ENCODE peak calls at places on chromosomes 11 and 22, in seven cellular contexts. One of them, this sample, is unnamed.

GRCh38 chr22:46612904-46613605 is 7.1 kb upstream of the GRAMD4 start:
- DNase-seq in iris pigment epithelial cell: no peak
- DNase-seq in left lobe of liver: no peak
- DNase-seq in neural crest cell: no peak
- DNase-seq in NAMALWA: no peak
- DNase-seq in NCI-H1092: no peak
- DNase-seq in posterior vena cava: no peak
- DNase-seq in this sample: no peak

GRCh38 chr22:20193761-20194494 is 43.1 kb upstream of the CCDC188 start:
- DNase-seq in NAMALWA: no peak
- DNase-seq in NCI-H1092: no peak
- DNase-seq in posterior vena cava: no peak
- DNase-seq in iris pigment epithelial cell: no peak
- DNase-seq in left lobe of liver: no peak
- DNase-seq in neural crest cell: no peak
- DNase-seq in this sample: no peak

GRCh38 chr22:27630754-27631153 is 170.8 kb downstream of the MN1 start:
- DNase-seq in NCI-H1092: no peak
- DNase-seq in neural crest cell: no peak
- DNase-seq in iris pigment epithelial cell: no peak
- DNase-seq in left lobe of liver: no peak
- DNase-seq in NAMALWA: no peak
- DNase-seq in posterior vena cava: peak
- DNase-seq in this sample: no peak

GRCh38 chr11:17371614-17372013 is 16.8 kb downstream of the KCNJ11 start:
- DNase-seq in NCI-H1092: no peak
- DNase-seq in left lobe of liver: no peak
- DNase-seq in neural crest cell: no peak
- DNase-seq in NAMALWA: no peak
- DNase-seq in iris pigment epithelial cell: peak
- DNase-seq in posterior vena cava: no peak
- DNase-seq in this sample: no peak

GRCh38 chr11:87597696-87598095 is 560.0 kb downstream of the TMEM135 start:
- DNase-seq in NAMALWA: no peak
- DNase-seq in neural crest cell: no peak
- DNase-seq in iris pigment epithelial cell: no peak
- DNase-seq in left lobe of liver: no peak
- DNase-seq in posterior vena cava: no peak
- DNase-seq in NCI-H1092: no peak
- DNase-seq in this sample: no peak

GRCh38 chr11:57424802-57425564 is 1.9 kb downstream of the SLC43A3 start:
- DNase-seq in left lobe of liver: peak
- DNase-seq in neural crest cell: no peak
- DNase-seq in NAMALWA: peak
- DNase-seq in posterior vena cava: peak
- DNase-seq in iris pigment epithelial cell: peak
- DNase-seq in NCI-H1092: no peak
- DNase-seq in this sample: no peak

GRCh38 chr11:8839957-8840945 is 70.7 kb upstream of the AKIP1 start:
- DNase-seq in NAMALWA: no peak
- DNase-seq in neural crest cell: peak
- DNase-seq in posterior vena cava: no peak
- DNase-seq in left lobe of liver: peak
- DNase-seq in NCI-H1092: no peak
- DNase-seq in iris pigment epithelial cell: peak
- DNase-seq in this sample: peak

GRCh38 chr22:28977050-28977449 is 84.6 kb downstream of the C22orf31 start:
- DNase-seq in iris pigment epithelial cell: no peak
- DNase-seq in left lobe of liver: no peak
- DNase-seq in NCI-H1092: no peak
- DNase-seq in NAMALWA: no peak
- DNase-seq in neural crest cell: no peak
- DNase-seq in posterior vena cava: no peak
- DNase-seq in this sample: no peak

GRCh38 chr22:48511781-48512327 is 1315.8 kb downstream of the BRD1 start:
- DNase-seq in neural crest cell: no peak
- DNase-seq in NAMALWA: no peak
- DNase-seq in posterior vena cava: no peak
- DNase-seq in iris pigment epithelial cell: no peak
- DNase-seq in left lobe of liver: no peak
- DNase-seq in NCI-H1092: no peak
- DNase-seq in this sample: no peak

GRCh38 chr11:129695543-129696308 is 119.9 kb upstream of the TMEM45B start:
- DNase-seq in posterior vena cava: no peak
- DNase-seq in iris pigment epithelial cell: peak
- DNase-seq in neural crest cell: peak
- DNase-seq in left lobe of liver: peak
- DNase-seq in NAMALWA: peak
- DNase-seq in NCI-H1092: peak
- DNase-seq in this sample: peak

GRCh38 chr11:27718346-27718852 is 18.1 kb upstream of the BDNF start:
- DNase-seq in neural crest cell: peak
- DNase-seq in NCI-H1092: peak
- DNase-seq in posterior vena cava: no peak
- DNase-seq in NAMALWA: no peak
- DNase-seq in iris pigment epithelial cell: peak
- DNase-seq in left lobe of liver: no peak
- DNase-seq in this sample: no peak

GRCh38 chr11:43933608-43934358 is 8.7 kb upstream of the C11orf96 start:
- DNase-seq in neural crest cell: no peak
- DNase-seq in NAMALWA: no peak
- DNase-seq in left lobe of liver: no peak
- DNase-seq in iris pigment epithelial cell: peak
- DNase-seq in NCI-H1092: peak
- DNase-seq in posterior vena cava: no peak
- DNase-seq in this sample: peak

GRCh38 chr11:12359761-12360160 is 17.6 kb upstream of the PARVA start:
- DNase-seq in neural crest cell: no peak
- DNase-seq in NCI-H1092: no peak
- DNase-seq in iris pigment epithelial cell: peak
- DNase-seq in left lobe of liver: no peak
- DNase-seq in posterior vena cava: no peak
- DNase-seq in NAMALWA: no peak
- DNase-seq in this sample: no peak

GRCh38 chr11:57379732-57380131 is 1.2 kb downstream of the PRG3 start:
- DNase-seq in NAMALWA: no peak
- DNase-seq in neural crest cell: peak
- DNase-seq in NCI-H1092: no peak
- DNase-seq in posterior vena cava: no peak
- DNase-seq in iris pigment epithelial cell: peak
- DNase-seq in left lobe of liver: no peak
- DNase-seq in this sample: no peak

GRCh38 chr11:37952035-37952434 is 1354.0 kb upstream of the RAG2 start:
- DNase-seq in NCI-H1092: no peak
- DNase-seq in left lobe of liver: no peak
- DNase-seq in iris pigment epithelial cell: no peak
- DNase-seq in NAMALWA: no peak
- DNase-seq in posterior vena cava: no peak
- DNase-seq in neural crest cell: no peak
- DNase-seq in this sample: no peak

GRCh38 chr11:68315581-68315920 is 3.2 kb downstream of the LRP5 start:
- DNase-seq in left lobe of liver: peak
- DNase-seq in iris pigment epithelial cell: no peak
- DNase-seq in posterior vena cava: no peak
- DNase-seq in NCI-H1092: no peak
- DNase-seq in neural crest cell: no peak
- DNase-seq in NAMALWA: no peak
- DNase-seq in this sample: no peak

GRCh38 chr11:96113100-96113710 is 189.3 kb upstream of the MTMR2 start:
- DNase-seq in NCI-H1092: no peak
- DNase-seq in posterior vena cava: no peak
- DNase-seq in iris pigment epithelial cell: peak
- DNase-seq in NAMALWA: no peak
- DNase-seq in neural crest cell: no peak
- DNase-seq in left lobe of liver: no peak
- DNase-seq in this sample: no peak

GRCh38 chr11:106281455-106282173 is 204.2 kb downstream of the AASDHPPT start:
- DNase-seq in iris pigment epithelial cell: peak
- DNase-seq in left lobe of liver: no peak
- DNase-seq in NCI-H1092: no peak
- DNase-seq in posterior vena cava: no peak
- DNase-seq in neural crest cell: no peak
- DNase-seq in NAMALWA: no peak
- DNase-seq in this sample: no peak

GRCh38 chr22:49735411-49736311 is 92.0 kb downstream of the BRD1 start:
- DNase-seq in iris pigment epithelial cell: no peak
- DNase-seq in NCI-H1092: no peak
- DNase-seq in posterior vena cava: peak
- DNase-seq in left lobe of liver: no peak
- DNase-seq in neural crest cell: peak
- DNase-seq in NAMALWA: no peak
- DNase-seq in this sample: no peak

GRCh38 chr11:116869610-116870009 is 32.2 kb upstream of the APOA1 start:
- DNase-seq in NCI-H1092: no peak
- DNase-seq in posterior vena cava: no peak
- DNase-seq in neural crest cell: no peak
- DNase-seq in NAMALWA: no peak
- DNase-seq in left lobe of liver: no peak
- DNase-seq in iris pigment epithelial cell: no peak
- DNase-seq in this sample: no peak

GRCh38 chr11:75812542-75813040 is 2.4 kb upstream of the UVRAG start:
- DNase-seq in NCI-H1092: no peak
- DNase-seq in posterior vena cava: no peak
- DNase-seq in NAMALWA: no peak
- DNase-seq in iris pigment epithelial cell: no peak
- DNase-seq in left lobe of liver: no peak
- DNase-seq in neural crest cell: no peak
- DNase-seq in this sample: no peak

GRCh38 chr11:4093519-4094347 is 866 bp upstream of the RRM1 start:
- DNase-seq in NCI-H1092: no peak
- DNase-seq in left lobe of liver: no peak
- DNase-seq in neural crest cell: no peak
- DNase-seq in posterior vena cava: no peak
- DNase-seq in NAMALWA: no peak
- DNase-seq in iris pigment epithelial cell: no peak
- DNase-seq in this sample: no peak

GRCh38 chr11:26846222-26846621 is 124.4 kb upstream of the SLC5A12 start:
- DNase-seq in posterior vena cava: no peak
- DNase-seq in left lobe of liver: no peak
- DNase-seq in neural crest cell: no peak
- DNase-seq in NCI-H1092: no peak
- DNase-seq in iris pigment epithelial cell: no peak
- DNase-seq in NAMALWA: no peak
- DNase-seq in this sample: no peak

GRCh38 chr11:117438371-117439000 is 110.8 kb downstream of the CEP164 start:
- DNase-seq in neural crest cell: no peak
- DNase-seq in NAMALWA: no peak
- DNase-seq in NCI-H1092: no peak
- DNase-seq in left lobe of liver: no peak
- DNase-seq in posterior vena cava: peak
- DNase-seq in iris pigment epithelial cell: no peak
- DNase-seq in this sample: no peak

GRCh38 chr11:101617735-101618332 is 34.0 kb upstream of the TRPC6 start:
- DNase-seq in NCI-H1092: no peak
- DNase-seq in posterior vena cava: no peak
- DNase-seq in left lobe of liver: no peak
- DNase-seq in NAMALWA: no peak
- DNase-seq in neural crest cell: no peak
- DNase-seq in iris pigment epithelial cell: peak
- DNase-seq in this sample: no peak

GRCh38 chr11:102793677-102794290 is 4.2 kb downstream of the MMP1 start:
- DNase-seq in neural crest cell: no peak
- DNase-seq in NAMALWA: no peak
- DNase-seq in left lobe of liver: no peak
- DNase-seq in iris pigment epithelial cell: no peak
- DNase-seq in NCI-H1092: no peak
- DNase-seq in posterior vena cava: no peak
- DNase-seq in this sample: no peak

GRCh38 chr22:27840436-27840835 is 38.9 kb upstream of the MN1 start:
- DNase-seq in neural crest cell: no peak
- DNase-seq in iris pigment epithelial cell: no peak
- DNase-seq in posterior vena cava: no peak
- DNase-seq in NCI-H1092: no peak
- DNase-seq in NAMALWA: no peak
- DNase-seq in left lobe of liver: no peak
- DNase-seq in this sample: no peak

GRCh38 chr22:30887861-30888260 is 80.7 kb downstream of the MORC2 start:
- DNase-seq in iris pigment epithelial cell: no peak
- DNase-seq in neural crest cell: no peak
- DNase-seq in posterior vena cava: no peak
- DNase-seq in left lobe of liver: peak
- DNase-seq in NCI-H1092: no peak
- DNase-seq in NAMALWA: no peak
- DNase-seq in this sample: no peak

GRCh38 chr11:79094601-79095000 is 346.2 kb downstream of the TENM4 start:
- DNase-seq in neural crest cell: no peak
- DNase-seq in NAMALWA: no peak
- DNase-seq in iris pigment epithelial cell: no peak
- DNase-seq in NCI-H1092: no peak
- DNase-seq in left lobe of liver: no peak
- DNase-seq in posterior vena cava: no peak
- DNase-seq in this sample: no peak

GRCh38 chr22:37546436-37547248 is 13.6 kb upstream of the CDC42EP1 start:
- DNase-seq in iris pigment epithelial cell: peak
- DNase-seq in NAMALWA: no peak
- DNase-seq in neural crest cell: no peak
- DNase-seq in left lobe of liver: peak
- DNase-seq in posterior vena cava: peak
- DNase-seq in NCI-H1092: no peak
- DNase-seq in this sample: peak

GRCh38 chr11:27904358-27905055 is 203.4 kb downstream of the KIF18A start:
- DNase-seq in posterior vena cava: no peak
- DNase-seq in iris pigment epithelial cell: peak
- DNase-seq in NAMALWA: no peak
- DNase-seq in neural crest cell: no peak
- DNase-seq in left lobe of liver: no peak
- DNase-seq in NCI-H1092: no peak
- DNase-seq in this sample: no peak

GRCh38 chr11:45290586-45290985 is 4.4 kb upstream of the SYT13 start:
- DNase-seq in neural crest cell: no peak
- DNase-seq in NAMALWA: no peak
- DNase-seq in posterior vena cava: no peak
- DNase-seq in left lobe of liver: no peak
- DNase-seq in iris pigment epithelial cell: no peak
- DNase-seq in NCI-H1092: no peak
- DNase-seq in this sample: no peak

GRCh38 chr11:93219440-93219839 is 21.6 kb upstream of the SLC36A4 start:
- DNase-seq in NCI-H1092: no peak
- DNase-seq in left lobe of liver: no peak
- DNase-seq in NAMALWA: no peak
- DNase-seq in posterior vena cava: no peak
- DNase-seq in iris pigment epithelial cell: no peak
- DNase-seq in neural crest cell: no peak
- DNase-seq in this sample: no peak

This sample was measured in retina.